ENCODE peak calls at places on chromosomes 2 and 18, in four cellular contexts. K is fibroblast of lung, A is H9, G is IMR-90. N is an unnamed sample. For H3K4me1, the result is how much of the 10 kb centered on the place peaks cover.

GRCh38 chr2:229843613-229844012 is 78.2 kb downstream of the TRIP12 start:
- DNase-seq in A (no peak), G (no peak), K (no peak), N (no peak)

GRCh38 chr2:127143851-127144782 is 37.2 kb upstream of the BIN1 start:
- DNase-seq in K (peak), A (no peak), G (peak), N (no peak)

GRCh38 chr2:6771539-6772365 is 94.0 kb downstream of the CMPK2 start:
- DNase-seq in A (peak), G (no peak), K (no peak), N (no peak)

GRCh38 chr18:77073336-77074093 is 59.1 kb downstream of the MBP start:
- DNase-seq in G (no peak), K (no peak), A (no peak), N (no peak)

GRCh38 chr18:58362027-58362575 is 266.8 kb downstream of the ALPK2 start:
- DNase-seq in G (peak), K (peak), A (no peak), N (no peak)

GRCh38 chr2:221405521-221405920 is 166.6 kb downstream of the EPHA4 start:
- DNase-seq in K (no peak), A (no peak), G (no peak), N (no peak)

GRCh38 chr2:65681503-65681902 is 249.1 kb upstream of the SPRED2 start:
- DNase-seq in K (no peak), G (no peak), A (no peak), N (no peak)

GRCh38 chr18:8448091-8448490 is 161.1 kb upstream of the RAB12 start:
- DNase-seq in K (no peak), G (no peak), A (no peak), N (no peak)

GRCh38 chr2:173235947-173236803 is 118.5 kb upstream of the CDCA7 start:
- DNase-seq in K (no peak), A (peak), G (no peak), N (no peak)

GRCh38 chr2:72925328-72925943 is 8.1 kb downstream of the EMX1 start:
- DNase-seq in A (peak), G (no peak), K (no peak), N (no peak)

GRCh38 chr18:3294435-3295080 is 32.6 kb downstream of the MYL12B start:
- DNase-seq in K (peak), A (peak), G (peak), N (no peak)

GRCh38 chr2:9423922-9424272 is 443 bp downstream of the CPSF3 start:
- DNase-seq in K (peak), G (peak), A (no peak), N (no peak)

GRCh38 chr18:79339094-79339908 is 56.4 kb upstream of the NFATC1 start:
- DNase-seq in A (no peak), G (no peak), K (no peak), N (no peak)

GRCh38 chr2:34949316-34949715 is 1350.2 kb upstream of the FAM98A start:
- DNase-seq in K (no peak), A (no peak), G (no peak), N (no peak)

GRCh38 chr2:98654702-98655488 is 46.5 kb downstream of the UNC50 start:
- DNase-seq in K (no peak), G (no peak), A (no peak), N (no peak)

GRCh38 chr2:168692132-168692762 is 110.2 kb upstream of the NOSTRIN start:
- DNase-seq in K (no peak), A (no peak), G (no peak), N (no peak)

GRCh38 chr2:174681983-174682577 is 82.2 kb downstream of the CHRNA1 start:
- DNase-seq in G (no peak), K (no peak), A (peak), N (no peak)

GRCh38 chr2:203453858-203454451 is 81.1 kb downstream of the RAPH1 start:
- DNase-seq in G (peak), A (no peak), K (peak), N (no peak)

GRCh38 chr2:25482341-25482740 is 140.6 kb upstream of the DNMT3A start:
- DNase-seq in A (no peak), G (no peak), K (no peak), N (no peak)

GRCh38 chr2:120867290-120868231 is 131.9 kb downstream of the GLI2 start:
- DNase-seq in G (peak), A (peak), K (peak), N (no peak)

GRCh38 chr2:107414376-107414775 is 412.3 kb upstream of the RGPD4 start:
- DNase-seq in K (no peak), A (no peak), G (no peak), N (no peak)

GRCh38 chr2:236363878-236364277 is 99.7 kb upstream of the ASB18 start:
- DNase-seq in A (peak), G (no peak), K (no peak), N (no peak)

DNA sequence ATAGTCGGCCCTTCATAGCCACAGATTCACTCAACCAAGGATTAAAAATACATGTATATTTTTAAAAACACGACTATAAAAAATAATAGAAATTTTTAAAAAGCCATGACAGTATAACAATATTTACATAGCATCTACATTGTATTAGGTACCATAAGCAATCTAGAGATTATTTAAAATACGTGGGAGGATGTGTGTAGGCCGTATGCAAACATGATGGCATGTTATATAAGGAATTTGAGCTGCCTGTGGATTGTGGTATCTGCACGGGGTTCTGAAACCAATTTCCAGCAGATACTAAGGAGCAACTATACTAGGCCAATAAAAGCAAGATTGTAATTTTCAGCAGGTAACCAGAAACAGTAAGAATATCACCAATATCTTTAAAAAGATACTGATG is 5.9 kb downstream of the ORC4 start:
- DNase-seq in K (no peak), A (no peak), G (no peak), N (no peak)
- TF ChIP-seq CTCF in K (no peak), A (no peak), G (no peak), N (no peak)

DNA sequence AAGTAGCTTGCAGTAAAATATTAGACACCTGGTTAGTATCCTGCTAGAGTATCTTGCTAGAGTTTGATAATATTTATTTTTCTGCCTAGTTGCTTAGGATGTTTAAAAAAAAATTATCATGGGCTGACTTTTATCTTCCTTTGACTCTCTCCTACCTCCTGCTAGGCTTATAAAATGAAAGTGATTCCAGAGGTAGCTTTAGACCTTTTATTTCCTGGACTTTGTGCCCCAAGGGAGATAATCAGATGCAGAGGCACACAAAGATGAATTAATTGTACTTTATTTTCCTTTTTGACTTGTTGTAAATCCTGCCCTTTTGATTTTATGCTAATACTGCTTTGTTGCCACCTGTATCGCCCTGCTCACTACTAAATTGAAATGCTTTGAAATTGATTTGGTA is 130.7 kb downstream of the WDSUB1 start:
- DNase-seq in K (no peak), G (no peak), A (no peak), N (no peak)
- H3K4me2 ChIP-seq in K (no peak), G (no peak), A (no peak), N (peak)

DNA sequence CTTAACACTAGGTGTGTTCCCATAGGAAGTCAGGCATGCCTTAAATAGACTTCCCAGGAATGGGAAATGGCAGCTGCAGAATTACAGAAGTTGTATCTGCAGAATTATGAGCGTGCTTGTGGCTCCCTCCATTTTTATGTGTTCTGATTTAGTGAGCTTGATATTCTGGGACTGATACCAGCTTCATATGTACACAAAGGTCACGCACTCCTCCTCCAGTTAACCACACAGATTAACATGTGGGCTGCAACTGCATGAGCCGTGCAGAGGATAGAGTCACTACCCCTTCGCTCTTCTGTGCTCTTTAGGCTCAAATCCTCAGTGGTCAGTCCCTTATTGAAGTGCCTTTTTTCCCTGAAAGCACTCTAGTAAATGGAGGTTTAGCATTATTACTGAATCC is 238.1 kb downstream of the PRKCE start:
- DNase-seq in G (no peak), A (no peak), K (no peak), N (no peak)
- H3K4me1 ChIP-seq in G (under half), A (under half), K (under half), N (under half)

GRCh38 chr18:68843467-68844089 is 45.7 kb downstream of the CCDC102B start:
- DNase-seq in A (no peak), G (peak), K (peak), N (no peak)
- TF ChIP-seq CTCF in A (no peak), G (peak), K (peak), N (no peak)

DNA sequence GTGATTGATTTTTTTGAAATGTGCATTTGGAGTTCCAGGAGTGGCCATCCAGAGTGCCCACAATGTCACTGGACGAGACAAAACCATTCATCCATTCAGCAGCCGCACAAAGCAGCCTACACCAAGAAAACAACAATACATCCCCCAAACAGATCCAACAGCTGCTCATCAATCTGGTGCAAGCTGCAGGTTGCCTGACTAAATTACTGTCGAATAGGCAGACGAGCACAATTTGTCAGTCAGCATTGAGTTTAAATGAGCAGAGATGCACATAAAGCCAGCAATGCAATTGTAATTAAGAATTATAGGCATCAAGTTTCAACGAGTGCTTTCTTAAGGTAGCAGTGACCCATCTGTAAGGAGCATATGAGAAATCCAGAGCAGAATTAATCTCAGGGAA is 42.7 kb downstream of the HRH4 start:
- DNase-seq in A (no peak), G (no peak), K (no peak), N (no peak)
- H3K4me2 ChIP-seq in A (no peak), G (no peak), K (no peak), N (no peak)

DNA sequence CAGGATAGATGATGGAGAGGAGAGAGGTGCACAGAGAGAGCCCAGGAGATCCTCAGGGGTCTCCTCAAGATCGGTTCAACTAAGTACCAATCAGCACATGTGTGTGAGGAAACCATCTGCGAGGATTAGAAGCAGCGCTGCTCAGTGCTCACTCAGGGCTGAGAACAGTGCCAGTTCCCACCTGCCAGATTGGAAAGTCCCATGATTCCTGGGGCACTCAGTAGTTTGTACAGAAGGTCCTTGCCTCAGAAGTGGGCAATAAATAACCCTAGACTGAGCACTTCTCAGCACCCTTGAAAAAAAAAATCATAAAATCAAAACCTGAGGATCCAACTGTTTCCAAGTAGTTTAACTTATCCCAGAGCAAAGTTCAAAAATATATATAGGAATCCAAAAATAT is 53.8 kb downstream of the SEMA4F start:
- DNase-seq in G (no peak), K (no peak), A (no peak), N (no peak)
- H3K4me1 ChIP-seq in G (under half), K (under half), A (under half), N (under half)

GRCh38 chr2:207892676-207893402 is 123.1 kb upstream of the FZD5 start:
- DNase-seq in G (no peak), A (no peak), K (no peak), N (no peak)

GRCh38 chr2:207898354-207898695 is 127.0 kb downstream of the PLEKHM3 start:
- DNase-seq in K (no peak), A (no peak), G (no peak), N (no peak)

GRCh38 chr2:207897541-207898353 is 127.6 kb downstream of the PLEKHM3 start:
- DNase-seq in G (no peak), K (no peak), A (no peak), N (no peak)

GRCh38 chr2:207896525-207897295 is 127.0 kb upstream of the FZD5 start:
- DNase-seq in A (peak), G (no peak), K (no peak), N (no peak)

GRCh38 chr2:207895236-207895860 is 125.6 kb upstream of the FZD5 start:
- DNase-seq in G (no peak), K (no peak), A (no peak), N (no peak)
- TF ChIP-seq CTCF in G (no peak), K (no peak), A (no peak), N (no peak)

DNA sequence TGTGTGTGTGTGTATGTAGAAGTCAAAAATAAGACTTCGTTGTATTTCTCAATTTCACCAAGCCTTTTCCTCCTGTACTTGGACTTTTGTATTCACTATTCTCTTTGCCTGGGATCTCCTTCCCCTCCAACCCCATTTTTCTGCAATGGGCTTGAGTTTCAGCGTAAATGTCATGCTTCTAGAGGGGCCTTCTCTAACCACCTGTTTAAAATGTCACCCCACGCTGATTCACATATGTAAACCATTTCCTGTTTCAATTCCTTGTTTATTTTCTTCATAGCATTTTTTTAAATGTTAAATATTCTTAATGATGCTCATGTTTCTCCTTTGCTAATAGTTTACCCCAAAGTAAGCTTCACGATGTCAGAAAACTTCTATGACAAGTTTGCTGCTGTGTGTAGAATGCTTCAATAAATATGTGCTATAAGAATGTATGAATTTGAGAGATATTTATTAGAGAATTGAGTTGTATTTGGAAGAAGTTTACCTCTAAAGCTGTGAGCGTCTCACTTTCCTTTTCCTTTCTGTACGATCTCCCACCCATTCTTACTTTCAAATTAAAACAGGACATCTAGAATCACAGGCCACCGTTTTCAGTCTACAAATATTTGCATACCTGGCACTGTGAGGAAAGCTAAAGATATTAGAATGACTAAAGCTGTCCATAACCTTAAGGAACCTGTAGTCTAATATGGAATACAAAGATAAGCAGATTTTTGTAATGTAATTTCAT is 762.4 kb downstream of the LRRTM4 start:
- DNase-seq in A (no peak), K (no peak), G (no peak), N (no peak)
- H3K4me2 ChIP-seq in A (no peak), K (no peak), G (no peak), N (no peak)

GRCh38 chr2:111705206-111705605 is 178.8 kb downstream of the ANAPC1 start:
- DNase-seq in G (no peak), K (no peak), A (no peak), N (no peak)

GRCh38 chr2:111707700-111708099 is 176.3 kb downstream of the ANAPC1 start:
- DNase-seq in A (no peak), G (no peak), K (no peak), N (no peak)

GRCh38 chr2:111704246-111704645 is 179.7 kb downstream of the ANAPC1 start:
- DNase-seq in G (peak), K (peak), A (no peak), N (no peak)

GRCh38 chr2:111706481-111707001 is 177.5 kb downstream of the ANAPC1 start:
- DNase-seq in K (no peak), G (no peak), A (no peak), N (no peak)

GRCh38 chr2:111705711-111706323 is 178.2 kb downstream of the ANAPC1 start:
- DNase-seq in G (peak), K (peak), A (peak), N (no peak)
- H3K4me1 ChIP-seq in G (under half), K (under half), A (under half), N (under half)

N was measured in keratinocyte.